ENCODE peak calls at places on chromosome 5, in eight cellular contexts. One of them, this sample, is unnamed.

GRCh38 chr5:116557669-116558271 is 16.9 kb downstream of the SEMA6A start:
- DNase-seq in T-helper 17 cell: no peak
- DNase-seq in gastrocnemius medialis: no peak
- DNase-seq in keratinocyte: no peak
- DNase-seq in osteoblast: peak; percentile 73
- DNase-seq in psoas muscle: no peak
- DNase-seq in neuronal stem cell: no peak
- DNase-seq in heart right ventricle: no peak
- DNase-seq in this sample: no peak

GRCh38 chr5:82599692-82600091 is 321.5 kb upstream of the RPS23 start:
- DNase-seq in T-helper 17 cell: no peak
- DNase-seq in gastrocnemius medialis: no peak
- DNase-seq in keratinocyte: no peak
- DNase-seq in osteoblast: no peak
- DNase-seq in psoas muscle: no peak
- DNase-seq in neuronal stem cell: no peak
- DNase-seq in heart right ventricle: no peak
- DNase-seq in this sample: no peak

GRCh38 chr5:148408092-148408491 is 24.3 kb downstream of the FBXO38 start:
- DNase-seq in T-helper 17 cell: no peak
- DNase-seq in gastrocnemius medialis: no peak
- DNase-seq in keratinocyte: no peak
- DNase-seq in osteoblast: no peak
- DNase-seq in psoas muscle: no peak
- DNase-seq in neuronal stem cell: no peak
- DNase-seq in heart right ventricle: no peak
- DNase-seq in this sample: no peak

GRCh38 chr5:71533614-71534013 is 53.5 kb upstream of the MCCC2 start:
- DNase-seq in T-helper 17 cell: no peak
- DNase-seq in gastrocnemius medialis: no peak
- DNase-seq in keratinocyte: no peak
- DNase-seq in osteoblast: peak; percentile 27
- DNase-seq in psoas muscle: no peak
- DNase-seq in neuronal stem cell: no peak
- DNase-seq in heart right ventricle: no peak
- DNase-seq in this sample: no peak

GRCh38 chr5:89255845-89256463 is 373.0 kb upstream of the MEF2C start:
- DNase-seq in T-helper 17 cell: no peak
- DNase-seq in gastrocnemius medialis: no peak
- DNase-seq in keratinocyte: peak; percentile 48
- DNase-seq in osteoblast: peak; percentile 21
- DNase-seq in psoas muscle: no peak
- DNase-seq in neuronal stem cell: no peak
- DNase-seq in heart right ventricle: no peak
- DNase-seq in this sample: no peak

GRCh38 chr5:104347119-104347708 is 784.6 kb upstream of the NUDT12 start:
- DNase-seq in T-helper 17 cell: no peak
- DNase-seq in gastrocnemius medialis: no peak
- DNase-seq in keratinocyte: no peak
- DNase-seq in osteoblast: no peak
- DNase-seq in psoas muscle: no peak
- DNase-seq in neuronal stem cell: no peak
- DNase-seq in heart right ventricle: no peak
- DNase-seq in this sample: no peak

GRCh38 chr5:83145882-83146331 is 68.6 kb downstream of the XRCC4 start:
- DNase-seq in T-helper 17 cell: no peak
- DNase-seq in gastrocnemius medialis: no peak
- DNase-seq in keratinocyte: no peak
- DNase-seq in osteoblast: no peak
- DNase-seq in psoas muscle: no peak
- DNase-seq in neuronal stem cell: no peak
- DNase-seq in heart right ventricle: no peak
- DNase-seq in this sample: no peak

GRCh38 chr5:57858905-57859304 is 376.3 kb upstream of the ACTBL2 start:
- DNase-seq in T-helper 17 cell: no peak
- DNase-seq in gastrocnemius medialis: no peak
- DNase-seq in keratinocyte: no peak
- DNase-seq in osteoblast: no peak
- DNase-seq in psoas muscle: no peak
- DNase-seq in neuronal stem cell: no peak
- DNase-seq in heart right ventricle: no peak
- DNase-seq in this sample: no peak

GRCh38 chr5:74017112-74017511 is 391.1 kb downstream of the ARHGEF28 start:
- DNase-seq in T-helper 17 cell: no peak
- DNase-seq in gastrocnemius medialis: no peak
- DNase-seq in keratinocyte: peak; percentile 94
- DNase-seq in osteoblast: no peak
- DNase-seq in psoas muscle: no peak
- DNase-seq in neuronal stem cell: no peak
- DNase-seq in heart right ventricle: no peak
- DNase-seq in this sample: no peak

GRCh38 chr5:92741906-92742305 is 839.1 kb downstream of the NR2F1-AS1 start:
- DNase-seq in T-helper 17 cell: no peak
- DNase-seq in gastrocnemius medialis: no peak
- DNase-seq in keratinocyte: no peak
- DNase-seq in osteoblast: no peak
- DNase-seq in psoas muscle: no peak
- DNase-seq in neuronal stem cell: no peak
- DNase-seq in heart right ventricle: no peak
- DNase-seq in this sample: no peak

GRCh38 chr5:179802950-179803562 is 3.6 kb downstream of the MGAT4B start:
- DNase-seq in T-helper 17 cell: no peak
- DNase-seq in gastrocnemius medialis: no peak
- DNase-seq in keratinocyte: no peak
- DNase-seq in osteoblast: peak; percentile 86
- DNase-seq in psoas muscle: no peak
- DNase-seq in neuronal stem cell: no peak
- DNase-seq in heart right ventricle: no peak
- DNase-seq in this sample: no peak

GRCh38 chr5:31364881-31365636 is 166.8 kb downstream of the DROSHA start:
- DNase-seq in T-helper 17 cell: no peak
- DNase-seq in gastrocnemius medialis: no peak
- DNase-seq in keratinocyte: no peak
- DNase-seq in osteoblast: peak; percentile 80
- DNase-seq in psoas muscle: no peak
- DNase-seq in neuronal stem cell: no peak
- DNase-seq in heart right ventricle: no peak
- DNase-seq in this sample: no peak

GRCh38 chr5:41457942-41458341 is 52.5 kb downstream of the PLCXD3 start:
- DNase-seq in T-helper 17 cell: no peak
- DNase-seq in gastrocnemius medialis: no peak
- DNase-seq in keratinocyte: no peak
- DNase-seq in osteoblast: no peak
- DNase-seq in psoas muscle: no peak
- DNase-seq in neuronal stem cell: no peak
- DNase-seq in heart right ventricle: no peak
- DNase-seq in this sample: no peak

GRCh38 chr5:57221049-57221568 is 47.2 kb downstream of the GPBP1 start:
- DNase-seq in T-helper 17 cell: no peak
- DNase-seq in gastrocnemius medialis: no peak
- DNase-seq in keratinocyte: peak; percentile 5
- DNase-seq in osteoblast: peak; percentile 37
- DNase-seq in psoas muscle: no peak
- DNase-seq in neuronal stem cell: peak; percentile 59
- DNase-seq in heart right ventricle: no peak
- DNase-seq in this sample: no peak

GRCh38 chr5:160470437-160471341 is 49.0 kb downstream of the PTTG1 start:
- DNase-seq in T-helper 17 cell: no peak
- DNase-seq in gastrocnemius medialis: no peak
- DNase-seq in keratinocyte: no peak
- DNase-seq in osteoblast: no peak
- DNase-seq in psoas muscle: no peak
- DNase-seq in neuronal stem cell: no peak
- DNase-seq in heart right ventricle: no peak
- DNase-seq in this sample: no peak

GRCh38 chr5:151696470-151697061 is 9.9 kb upstream of the SPARC start:
- DNase-seq in T-helper 17 cell: no peak
- DNase-seq in gastrocnemius medialis: peak; percentile 37
- DNase-seq in keratinocyte: no peak
- DNase-seq in osteoblast: peak; percentile 93
- DNase-seq in psoas muscle: peak; percentile 81
- DNase-seq in neuronal stem cell: no peak
- DNase-seq in heart right ventricle: peak; percentile 53
- DNase-seq in this sample: peak; percentile 75

GRCh38 chr5:170426149-170426767 is 37.1 kb upstream of the KCNMB1 start:
- DNase-seq in T-helper 17 cell: no peak
- DNase-seq in gastrocnemius medialis: no peak
- DNase-seq in keratinocyte: no peak
- DNase-seq in osteoblast: no peak
- DNase-seq in psoas muscle: no peak
- DNase-seq in neuronal stem cell: no peak
- DNase-seq in heart right ventricle: no peak
- DNase-seq in this sample: no peak

GRCh38 chr5:39598641-39599248 is 174.0 kb upstream of the DAB2 start:
- DNase-seq in T-helper 17 cell: no peak
- DNase-seq in gastrocnemius medialis: no peak
- DNase-seq in keratinocyte: no peak
- DNase-seq in osteoblast: no peak
- DNase-seq in psoas muscle: no peak
- DNase-seq in neuronal stem cell: no peak
- DNase-seq in heart right ventricle: no peak
- DNase-seq in this sample: no peak

GRCh38 chr5:148956632-148957385 is 106.1 kb downstream of the SH3TC2 start:
- DNase-seq in T-helper 17 cell: no peak
- DNase-seq in gastrocnemius medialis: no peak
- DNase-seq in keratinocyte: no peak
- DNase-seq in osteoblast: no peak
- DNase-seq in psoas muscle: no peak
- DNase-seq in neuronal stem cell: no peak
- DNase-seq in heart right ventricle: no peak
- DNase-seq in this sample: no peak

GRCh38 chr5:91332267-91333044 is 50.7 kb downstream of the ARRDC3 start:
- DNase-seq in T-helper 17 cell: no peak
- DNase-seq in gastrocnemius medialis: no peak
- DNase-seq in keratinocyte: no peak
- DNase-seq in osteoblast: no peak
- DNase-seq in psoas muscle: no peak
- DNase-seq in neuronal stem cell: no peak
- DNase-seq in heart right ventricle: no peak
- DNase-seq in this sample: no peak

GRCh38 chr5:147403659-147404640 is 105.9 kb downstream of the DPYSL3 start:
- DNase-seq in T-helper 17 cell: no peak
- DNase-seq in gastrocnemius medialis: peak; percentile 76
- DNase-seq in keratinocyte: no peak
- DNase-seq in osteoblast: peak; percentile 88
- DNase-seq in psoas muscle: peak; percentile 74
- DNase-seq in neuronal stem cell: no peak
- DNase-seq in heart right ventricle: peak; percentile 40
- DNase-seq in this sample: peak; percentile 81

DNA sequence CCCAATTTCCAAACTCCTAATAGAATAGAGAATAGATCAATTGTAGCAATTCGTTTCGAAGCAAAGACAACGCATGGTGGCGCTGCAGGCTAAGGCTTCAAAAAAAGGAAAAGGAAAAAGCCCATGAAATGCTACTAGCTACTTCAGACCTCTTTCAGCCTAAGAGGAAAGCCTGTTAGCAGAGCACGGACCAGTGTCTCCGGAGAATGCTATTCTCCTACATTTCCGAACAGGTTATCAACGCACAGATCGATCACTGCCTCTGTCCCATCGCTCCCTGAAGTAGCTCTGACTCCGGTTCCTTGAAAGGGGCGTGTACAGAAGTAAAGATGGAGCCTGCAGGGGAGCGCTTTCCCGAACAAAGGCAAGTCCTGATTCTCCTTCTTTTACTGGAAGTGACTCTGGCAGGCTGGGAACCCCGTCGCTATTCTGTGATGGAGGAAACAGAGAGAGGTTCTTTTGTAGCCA is at the start of gene PCDHB15:
- DNase-seq in T-helper 17 cell: no peak
- DNase-seq in gastrocnemius medialis: no peak
- DNase-seq in keratinocyte: no peak
- DNase-seq in osteoblast: peak; percentile 75
- DNase-seq in psoas muscle: no peak
- DNase-seq in neuronal stem cell: peak; percentile 39
- DNase-seq in heart right ventricle: no peak
- DNase-seq in this sample: no peak
- H3K9me3 ChIP-seq in T-helper 17 cell: peaks cover 24% of the 10 kb centered on the region
- H3K9me3 ChIP-seq in gastrocnemius medialis: peaks cover 59% of the 10 kb centered on the region
- H3K9me3 ChIP-seq in keratinocyte: peaks cover 7% of the 10 kb centered on the region
- H3K9me3 ChIP-seq in osteoblast: peaks cover 17% of the 10 kb centered on the region
- H3K9me3 ChIP-seq in psoas muscle: peaks cover 38% of the 10 kb centered on the region
- H3K9me3 ChIP-seq in neuronal stem cell: peaks cover 29% of the 10 kb centered on the region
- H3K9me3 ChIP-seq in heart right ventricle: peaks cover 64% of the 10 kb centered on the region
- H3K9me3 ChIP-seq in this sample: peaks cover 85% of the 10 kb centered on the region

DNA sequence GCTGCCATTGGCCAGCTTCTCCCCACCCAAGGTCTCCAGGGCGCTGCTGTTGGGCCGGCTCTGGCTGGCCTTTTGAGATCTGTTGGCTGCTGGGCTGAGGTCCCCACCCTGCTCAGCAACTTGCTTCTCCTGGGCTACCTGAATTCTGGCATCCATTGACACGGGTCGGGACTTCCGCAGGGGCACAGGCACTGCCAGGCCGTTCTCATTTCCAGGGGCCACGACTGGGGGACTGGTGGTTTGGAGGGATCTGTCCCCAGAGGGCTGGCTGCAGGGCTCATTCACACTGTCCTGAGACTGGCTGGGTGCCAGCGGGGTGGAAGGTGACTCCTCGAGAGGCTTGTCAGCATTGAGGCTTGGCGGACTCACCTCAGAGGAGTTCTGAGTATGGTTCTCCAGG is 87.1 kb upstream of the FBXW11 start:
- DNase-seq in T-helper 17 cell: no peak
- DNase-seq in gastrocnemius medialis: no peak
- DNase-seq in keratinocyte: no peak
- DNase-seq in osteoblast: no peak
- DNase-seq in psoas muscle: no peak
- DNase-seq in neuronal stem cell: no peak
- DNase-seq in heart right ventricle: peak; percentile 46
- DNase-seq in this sample: no peak
- H3K9me3 ChIP-seq in T-helper 17 cell: no peaks in the 10 kb centered on the region
- H3K9me3 ChIP-seq in gastrocnemius medialis: no peaks in the 10 kb centered on the region
- H3K9me3 ChIP-seq in keratinocyte: no peaks in the 10 kb centered on the region
- H3K9me3 ChIP-seq in osteoblast: no peaks in the 10 kb centered on the region
- H3K9me3 ChIP-seq in psoas muscle: no peaks in the 10 kb centered on the region
- H3K9me3 ChIP-seq in neuronal stem cell: no peaks in the 10 kb centered on the region
- H3K9me3 ChIP-seq in heart right ventricle: no peaks in the 10 kb centered on the region
- H3K9me3 ChIP-seq in this sample: no peaks in the 10 kb centered on the region

DNA sequence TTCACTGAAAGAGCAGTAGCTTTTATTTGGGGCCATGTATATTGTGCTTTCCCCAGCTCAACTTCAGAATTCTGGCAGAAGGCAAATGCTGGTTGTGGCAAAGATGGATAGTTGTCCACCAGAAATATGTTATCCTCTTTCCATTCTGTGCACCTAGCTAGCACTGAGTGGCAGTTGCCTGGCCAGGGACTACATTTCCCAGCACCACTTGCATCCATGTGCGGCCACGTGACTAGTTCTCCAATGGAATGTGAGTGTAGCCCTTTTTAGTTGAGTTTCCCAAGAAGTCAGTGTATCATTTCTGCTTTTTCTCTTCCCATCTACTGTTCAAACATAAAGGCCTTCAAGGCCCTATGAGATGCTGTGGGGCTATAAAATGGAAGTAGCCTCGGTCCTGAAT is 354.0 kb upstream of the CLINT1 start:
- DNase-seq in T-helper 17 cell: no peak
- DNase-seq in gastrocnemius medialis: no peak
- DNase-seq in keratinocyte: no peak
- DNase-seq in osteoblast: peak; percentile 26
- DNase-seq in psoas muscle: no peak
- DNase-seq in neuronal stem cell: no peak
- DNase-seq in heart right ventricle: no peak
- DNase-seq in this sample: no peak
- H3K9me3 ChIP-seq in T-helper 17 cell: no peaks in the 10 kb centered on the region
- H3K9me3 ChIP-seq in gastrocnemius medialis: no peaks in the 10 kb centered on the region
- H3K9me3 ChIP-seq in keratinocyte: no peaks in the 10 kb centered on the region
- H3K9me3 ChIP-seq in osteoblast: no peaks in the 10 kb centered on the region
- H3K9me3 ChIP-seq in psoas muscle: no peaks in the 10 kb centered on the region
- H3K9me3 ChIP-seq in neuronal stem cell: peaks cover 4% of the 10 kb centered on the region
- H3K9me3 ChIP-seq in heart right ventricle: no peaks in the 10 kb centered on the region
- H3K9me3 ChIP-seq in this sample: no peaks in the 10 kb centered on the region

GRCh38 chr5:178520851-178521250 is 69.3 kb downstream of the COL23A1 start:
- DNase-seq in T-helper 17 cell: no peak
- DNase-seq in gastrocnemius medialis: no peak
- DNase-seq in keratinocyte: no peak
- DNase-seq in osteoblast: no peak
- DNase-seq in psoas muscle: no peak
- DNase-seq in neuronal stem cell: no peak
- DNase-seq in heart right ventricle: no peak
- DNase-seq in this sample: no peak
- H3K9me3 ChIP-seq in T-helper 17 cell: no peaks in the 10 kb centered on the region
- H3K9me3 ChIP-seq in gastrocnemius medialis: no peaks in the 10 kb centered on the region
- H3K9me3 ChIP-seq in keratinocyte: peaks cover 3% of the 10 kb centered on the region
- H3K9me3 ChIP-seq in osteoblast: peaks cover 2% of the 10 kb centered on the region
- H3K9me3 ChIP-seq in psoas muscle: no peaks in the 10 kb centered on the region
- H3K9me3 ChIP-seq in neuronal stem cell: peaks cover 4% of the 10 kb centered on the region
- H3K9me3 ChIP-seq in heart right ventricle: no peaks in the 10 kb centered on the region
- H3K9me3 ChIP-seq in this sample: no peaks in the 10 kb centered on the region

This sample was measured in thoracic aorta.